ENCODE peak calls at places on chromosomes 13 and 19, in four cellular contexts. R is OCI-LY7, D is endothelial cell of umbilical vein, H is skeletal muscle cell. U is an unnamed sample.

GRCh38 chr19:58089846-58090245 is 8.2 kb downstream of the ZSCAN18 start:
- DNase-seq in R (no peak), D (no peak), H (no peak), U (no peak)

GRCh38 chr13:42333613-42334328 is 61.8 kb downstream of the AKAP11 start:
- DNase-seq in R (peak), D (peak), H (peak), U (no peak)

GRCh38 chr13:113841355-113841653 is 22.6 kb downstream of the GAS6 start:
- DNase-seq in R (no peak), D (no peak), H (no peak), U (no peak)

GRCh38 chr13:26996965-26997752 is 174.5 kb downstream of the USP12 start:
- DNase-seq in R (peak), D (no peak), H (no peak), U (no peak)

GRCh38 chr19:32581704-32582164 is 744 bp downstream of the PDCD5 start:
- DNase-seq in R (peak), D (peak), H (no peak), U (no peak)

GRCh38 chr13:111877906-111878305 is 189.0 kb upstream of the SOX1 start:
- DNase-seq in R (no peak), D (no peak), H (no peak), U (no peak)

GRCh38 chr19:3275068-3275582 is 50.7 kb downstream of the CELF5 start:
- DNase-seq in R (peak), D (no peak), H (no peak), U (no peak)

GRCh38 chr19:57978586-57979289 is 4.4 kb upstream of the C19orf18 start:
- DNase-seq in R (no peak), D (peak), H (no peak), U (no peak)

GRCh38 chr19:33389574-33390119 is 16.1 kb downstream of the CEBPG start:
- DNase-seq in R (no peak), D (no peak), H (no peak), U (no peak)

GRCh38 chr13:32211788-32212187 is 103.4 kb downstream of the ZAR1L start:
- DNase-seq in R (no peak), D (no peak), H (peak), U (peak)
- H3K4me3 ChIP-seq in R (no peak), D (no peak), H (no peak), U (no peak)

DNA sequence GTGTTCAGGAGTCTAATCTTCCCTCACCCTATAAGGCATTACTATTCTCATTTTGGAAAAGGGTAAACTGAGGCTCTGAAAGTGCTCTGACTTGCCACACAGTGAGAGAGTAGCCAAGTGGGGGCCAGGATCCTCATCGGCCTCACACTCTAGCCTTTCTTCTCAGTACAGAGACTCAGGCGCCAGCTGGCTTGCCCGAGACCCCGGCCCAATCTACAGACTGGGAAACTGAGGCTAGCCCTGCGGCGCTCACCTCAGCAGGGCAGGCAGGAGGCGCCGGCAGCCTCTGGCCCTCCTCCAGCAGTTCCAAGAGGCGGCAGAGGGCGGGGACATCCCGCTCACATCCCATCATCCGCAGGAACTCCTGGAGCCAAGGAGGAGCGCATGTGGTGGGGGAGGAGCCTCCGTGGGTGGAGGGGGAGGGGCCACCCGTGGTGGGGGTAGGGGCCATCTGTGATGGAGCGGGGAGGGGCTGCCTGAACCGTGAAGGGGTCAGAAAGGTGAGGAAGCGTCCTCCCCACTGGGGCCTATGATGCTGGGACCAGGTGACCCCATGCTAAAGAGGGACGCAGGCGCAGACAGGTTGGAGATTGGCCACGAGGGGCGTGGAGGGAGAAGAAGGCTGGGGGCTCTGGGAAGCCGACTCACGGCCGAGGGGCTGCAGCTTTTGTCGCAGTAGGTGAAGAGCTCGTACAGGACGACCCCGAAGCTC is 8.7 kb upstream of the INSL3 start:
- DNase-seq in R (no peak), D (no peak), H (no peak), U (no peak)
- H3K4me3 ChIP-seq in R (no peak), D (no peak), H (peak), U (peak)

DNA sequence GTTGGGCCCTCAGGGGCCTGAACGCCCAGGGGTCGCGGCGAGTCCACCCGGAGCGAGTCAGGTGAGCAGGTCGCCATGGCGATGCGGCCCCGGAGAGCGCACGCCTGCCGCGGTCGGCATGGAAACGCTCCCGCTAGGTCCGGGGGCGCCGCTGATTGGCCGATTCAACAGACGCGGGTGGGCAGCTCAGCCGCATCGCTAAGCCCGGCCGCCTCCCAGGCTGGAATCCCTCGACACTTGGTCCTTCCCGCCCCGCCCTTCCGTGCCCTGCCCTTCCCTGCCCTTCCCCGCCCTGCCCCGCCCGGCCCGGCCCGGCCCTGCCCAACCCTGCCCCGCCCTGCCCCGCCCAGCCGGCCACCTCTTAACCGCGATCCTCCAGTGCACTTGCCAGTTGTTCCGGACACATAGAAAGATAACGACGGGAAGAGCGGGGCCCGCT is at the start of gene CCNA1:
- DNase-seq in R (no peak), D (no peak), H (no peak), U (no peak)
- H3K4me3 ChIP-seq in R (no peak), D (peak), H (peak), U (peak)

GRCh38 chr19:39517432-39517831 is 2.5 kb downstream of the SELENOV start:
- DNase-seq in R (no peak), D (no peak), H (no peak), U (no peak)

GRCh38 chr19:39518458-39518857 is 3.5 kb downstream of the SELENOV start:
- DNase-seq in R (no peak), D (no peak), H (no peak), U (no peak)

GRCh38 chr19:39514840-39515550 is at the start of gene SELENOV:
- DNase-seq in R (no peak), D (no peak), H (no peak), U (no peak)

GRCh38 chr19:39515551-39516191 is 732 bp downstream of the SELENOV start:
- DNase-seq in R (no peak), D (no peak), H (no peak), U (no peak)

DNA sequence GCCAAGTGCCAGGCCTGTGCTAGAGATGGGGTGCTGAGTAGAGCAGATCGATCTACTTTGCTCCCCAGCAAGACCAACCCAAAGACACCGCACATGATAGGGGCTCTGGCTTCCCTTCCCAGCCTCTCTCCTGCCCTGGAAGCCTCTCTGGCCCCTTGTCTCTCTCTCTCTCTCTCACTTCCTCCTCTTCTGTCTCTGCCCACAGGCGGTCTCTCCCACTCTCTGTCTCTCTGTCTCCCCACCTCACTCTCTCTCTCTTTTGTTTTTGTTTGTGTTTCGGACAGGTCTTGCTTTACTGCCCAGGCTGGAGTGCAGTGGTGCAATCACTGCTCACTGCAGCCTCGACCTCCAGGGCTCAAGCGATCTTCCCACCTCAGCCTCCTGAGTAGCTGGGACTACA is 1.3 kb downstream of the SELENOV start:
- DNase-seq in R (no peak), D (no peak), H (no peak), U (no peak)
- H3K4me3 ChIP-seq in R (no peak), D (no peak), H (no peak), U (no peak)

DNA sequence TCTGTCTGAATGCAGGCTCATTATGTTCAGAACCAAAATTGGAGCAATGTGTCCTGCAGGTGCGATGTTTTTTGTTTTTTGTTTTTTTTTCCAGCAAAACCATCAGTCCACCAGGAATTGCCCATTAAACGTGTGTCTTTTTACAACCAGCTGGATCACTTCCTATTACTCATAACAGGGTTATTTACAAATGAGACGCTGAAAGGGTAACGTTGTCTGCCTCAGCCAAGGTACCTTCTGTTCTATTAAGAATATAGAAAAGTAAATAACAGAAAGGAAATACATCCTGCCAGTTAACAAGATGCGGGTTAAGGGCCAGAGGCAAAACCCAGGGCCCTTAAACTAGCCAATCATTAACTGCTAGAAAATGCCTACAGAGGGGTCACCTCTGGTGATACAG is 590.4 kb downstream of the TBC1D4 start:
- DNase-seq in R (no peak), D (peak), H (peak), U (peak)
- H3K4me3 ChIP-seq in R (no peak), D (no peak), H (no peak), U (no peak)

GRCh38 chr13:28531956-28532225 is 37.0 kb upstream of the FLT1 start:
- DNase-seq in R (no peak), D (no peak), H (no peak), U (no peak)

GRCh38 chr13:28532226-28533048 is 37.5 kb upstream of the FLT1 start:
- DNase-seq in R (no peak), D (peak), H (no peak), U (no peak)

GRCh38 chr13:28530729-28531194 is 35.8 kb upstream of the FLT1 start:
- DNase-seq in R (no peak), D (no peak), H (no peak), U (no peak)

GRCh38 chr13:28529836-28530235 is 34.9 kb upstream of the FLT1 start:
- DNase-seq in R (no peak), D (no peak), H (no peak), U (no peak)

DNA sequence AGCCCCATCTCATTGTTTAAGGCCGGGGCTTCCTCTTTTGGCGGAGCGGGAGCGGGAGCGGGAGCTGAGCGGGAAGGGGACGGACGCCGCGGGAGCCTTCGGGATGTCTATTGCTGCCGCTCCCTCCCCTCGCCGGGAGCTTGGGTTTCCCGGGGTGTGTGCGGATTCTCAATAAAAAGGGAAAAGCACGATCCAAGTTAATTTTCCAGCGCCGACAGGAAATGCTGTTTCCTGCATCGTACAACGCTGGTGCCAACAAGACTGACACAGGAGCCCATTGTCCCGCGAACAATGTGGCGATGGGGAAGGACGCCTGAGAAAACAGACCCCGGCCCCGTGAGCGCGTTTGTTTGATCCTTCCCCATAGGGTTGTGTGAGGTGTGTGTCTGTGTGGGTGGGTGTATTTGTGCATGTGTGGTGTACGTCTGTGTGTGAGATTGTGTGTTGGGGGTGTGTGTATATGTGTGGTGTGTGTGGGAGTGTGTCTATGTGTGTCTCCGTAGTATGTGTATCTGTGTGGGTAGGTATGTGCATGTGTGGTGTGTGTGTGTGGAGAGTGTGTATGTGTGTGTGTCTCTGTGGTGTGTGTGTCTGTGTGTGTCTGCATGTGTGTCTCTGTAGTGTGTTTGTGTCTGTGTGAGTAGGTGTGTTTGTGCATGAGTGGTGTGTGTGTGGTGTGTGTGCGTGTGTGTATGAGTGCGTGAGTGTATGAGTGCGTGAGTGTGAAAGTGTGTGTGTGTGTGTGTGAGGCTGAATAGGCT is 36.4 kb upstream of the FLT1 start:
- DNase-seq in R (no peak), D (peak), H (no peak), U (no peak)
- H3K4me3 ChIP-seq in R (no peak), D (peak), H (peak), U (peak)

U was measured in HFF-Myc.